ENCODE peak calls at places on chromosomes 2 and 18, in ten cellular contexts. B is endothelial cell, G is foreskin fibroblast, U is MCF 10A, W is lower leg skin, O is GM06990, T is cardiac fibroblast, E is WTC11, S is fibroblast of lung, C is AG04450. D is an unnamed sample.

GRCh38 chr2:119644186-119644585 is 34.8 kb upstream of the TMEM177 start:
- DNase-seq in C (no peak), S (peak; percentile 70), U (no peak), O (no peak), W (no peak), T (peak; percentile 71), E (no peak), B (no peak), G (peak; percentile 23), D (no peak)

GRCh38 chr2:134660619-134661403 is 58.0 kb downstream of the TMEM163 start:
- DNase-seq in S (no peak), E (no peak), B (no peak), O (no peak), T (no peak), G (no peak), C (no peak), W (no peak), U (no peak), D (no peak)

GRCh38 chr2:118718921-118719320 is 128.5 kb downstream of the EN1 start:
- DNase-seq in C (no peak), O (no peak), U (peak; percentile 31), S (no peak), W (no peak), G (no peak), T (no peak), B (no peak), E (no peak), D (no peak)

GRCh38 chr18:10798727-10799435 is 273.1 kb downstream of the NAPG start:
- DNase-seq in O (no peak), E (no peak), T (peak; percentile 5), G (peak; percentile 26), C (no peak), B (no peak), U (no peak), S (peak; percentile 33), W (no peak), D (no peak)

GRCh38 chr2:216118474-216118873 is 9.3 kb downstream of the XRCC5 start:
- DNase-seq in T (no peak), W (no peak), E (no peak), U (peak; percentile 10), O (no peak), C (no peak), G (no peak), B (no peak), S (no peak), D (no peak)

GRCh38 chr2:216108310-216108966 is 710 bp upstream of the XRCC5 start:
- DNase-seq in G (no peak), B (no peak), T (no peak), S (no peak), E (no peak), O (no peak), U (no peak), W (no peak), C (no peak), D (peak; percentile 12)

GRCh38 chr2:25009954-25010353 is 31.9 kb upstream of the EFR3B start:
- DNase-seq in C (no peak), E (no peak), G (no peak), T (no peak), U (no peak), B (no peak), W (no peak), O (no peak), S (no peak), D (no peak)

GRCh38 chr2:159614534-159615186 is 1.7 kb downstream of the BAZ2B start:
- DNase-seq in G (no peak), C (no peak), U (no peak), T (no peak), S (no peak), E (no peak), O (no peak), W (no peak), B (no peak), D (no peak)

GRCh38 chr2:121961761-121962160 is 206.3 kb downstream of the TSN start:
- DNase-seq in B (no peak), G (no peak), W (no peak), U (no peak), C (no peak), O (no peak), S (no peak), T (no peak), E (no peak), D (no peak)

GRCh38 chr2:120858764-120859525 is 123.3 kb downstream of the GLI2 start:
- DNase-seq in S (no peak), C (no peak), T (no peak), O (no peak), E (no peak), G (no peak), W (no peak), B (no peak), U (no peak), D (no peak)

GRCh38 chr2:212124597-212124996 is 414.0 kb downstream of the ERBB4 start:
- DNase-seq in T (peak; percentile 59), B (no peak), C (no peak), S (peak; percentile 18), W (no peak), E (no peak), G (no peak), U (peak; percentile 14), O (no peak), D (no peak)

GRCh38 chr2:225512873-225513580 is 113.5 kb downstream of the NYAP2 start:
- DNase-seq in B (no peak), E (no peak), S (peak; percentile 79), G (peak; percentile 18), T (peak; percentile 8), C (peak; percentile 18), O (no peak), W (no peak), U (peak; percentile 6), D (no peak)

GRCh38 chr2:10371441-10372194 is 68.9 kb downstream of the HPCAL1 start:
- DNase-seq in T (no peak), E (no peak), B (no peak), U (no peak), C (no peak), G (no peak), O (no peak), S (no peak), W (no peak), D (no peak)

GRCh38 chr2:98824256-98825042 is 93.5 kb upstream of the MGAT4A start:
- DNase-seq in O (no peak), S (no peak), C (no peak), W (peak; percentile 46), U (no peak), G (no peak), T (no peak), E (no peak), B (no peak), D (no peak)

GRCh38 chr18:39340418-39340817 is 1774.8 kb upstream of the CELF4 start:
- DNase-seq in G (no peak), C (no peak), U (no peak), S (no peak), T (no peak), E (no peak), B (no peak), W (no peak), O (no peak), D (no peak)

GRCh38 chr2:203394519-203395227 is 66.5 kb downstream of the ABI2 start:
- DNase-seq in B (peak; percentile 7), E (peak; percentile 30), S (no peak), G (no peak), W (no peak), O (no peak), U (no peak), T (no peak), C (no peak), D (no peak)
- TF ChIP-seq CTCF in B (peak; percentile 31), E (peak; percentile 29), S (no peak), G (no peak), W (no peak), O (peak; percentile 10), U (no peak), T (no peak), C (no peak), D (peak; percentile 39)

GRCh38 chr18:32918692-32919250 is 145.9 kb upstream of the KLHL14 start:
- DNase-seq in T (no peak), B (no peak), O (peak; percentile 3), S (no peak), C (no peak), G (no peak), U (no peak), W (no peak), E (no peak), D (no peak)

GRCh38 chr18:32915526-32915925 is 142.7 kb upstream of the KLHL14 start:
- DNase-seq in O (no peak), W (no peak), G (no peak), C (no peak), S (no peak), E (no peak), T (no peak), U (no peak), B (no peak), D (no peak)

GRCh38 chr18:32920796-32921787 is 148.3 kb upstream of the KLHL14 start:
- DNase-seq in U (peak; percentile 92), T (peak; percentile 96), G (peak; percentile 95), W (no peak), O (no peak), S (peak; percentile 98), B (no peak), E (no peak), C (peak; percentile 76), D (no peak)

GRCh38 chr18:32922951-32923430 is 150.2 kb upstream of the KLHL14 start:
- DNase-seq in E (no peak), B (no peak), O (peak; percentile 6), C (no peak), W (no peak), U (no peak), S (peak; percentile 84), G (no peak), T (no peak), D (no peak)

GRCh38 chr18:32919799-32920198 is 147.0 kb upstream of the KLHL14 start:
- DNase-seq in E (peak; percentile 59), T (peak; percentile 28), W (no peak), U (peak; percentile 53), C (no peak), G (peak; percentile 46), B (peak; percentile 54), S (peak; percentile 41), O (peak; percentile 5), D (no peak)
- TF ChIP-seq CTCF in E (peak; percentile 52), T (peak; percentile 26), W (no peak), U (peak; percentile 24), C (peak; percentile 15), G (no peak), B (peak; percentile 52), S (no peak), O (peak; percentile 72), D (peak; percentile 65)

GRCh38 chr2:105969552-105969951 is 224.5 kb downstream of the UXS1 start:
- DNase-seq in S (no peak), U (peak; percentile 35), T (peak; percentile 25), G (no peak), C (no peak), W (no peak), E (peak; percentile 72), O (no peak), B (peak; percentile 46), D (peak; percentile 26)
- TF ChIP-seq CTCF in S (peak; percentile 15), U (no peak), T (peak; percentile 47), G (peak; percentile 6), C (peak; percentile 32), W (no peak), E (peak; percentile 65), O (peak; percentile 45), B (peak; percentile 33), D (peak; percentile 60)

DNA sequence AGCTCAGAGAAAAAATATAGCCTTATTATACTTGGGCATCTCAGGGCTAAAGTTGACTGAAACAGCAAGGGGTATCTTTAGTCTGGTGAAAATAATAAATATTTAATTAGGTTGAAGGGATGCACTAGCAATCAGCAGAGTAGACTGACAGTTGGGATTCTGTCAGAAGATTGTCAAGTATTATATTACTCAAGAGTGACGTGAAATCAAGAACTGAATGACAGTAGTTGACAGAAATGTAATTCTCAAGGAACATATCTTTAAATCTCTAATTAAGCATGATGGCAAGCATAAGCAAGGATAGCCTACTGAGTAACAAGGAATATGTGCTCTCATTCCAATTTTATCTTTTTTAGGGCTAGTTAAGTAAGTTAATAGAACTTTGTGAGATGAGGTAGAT is 1301.1 kb downstream of the DSC3 start:
- DNase-seq in E (no peak), U (no peak), S (no peak), O (no peak), B (no peak), C (no peak), W (no peak), T (no peak), G (no peak), D (no peak)
- TF ChIP-seq CTCF in E (no peak), U (no peak), S (no peak), O (no peak), B (no peak), C (no peak), W (no peak), T (no peak), G (no peak), D (no peak)